ENCODE peak calls at places on chromosomes 4 and X, in four cellular contexts. One of them, this sample, is unnamed.
A peak's percentile ranks its signal among the peaks of the same experiment; 100 is the strongest.

GRCh38 chr4:186904104-186904503 is 180.4 kb upstream of the FAT1 start:
- DNase-seq in HuH-7.5: no peak
- DNase-seq in HTR-8/SVneo: peak; percentile 83
- DNase-seq in SW480: no peak
- DNase-seq in this sample: peak; percentile 29

GRCh38 chr4:8539661-8540060 is 40.5 kb upstream of the GPR78 start:
- DNase-seq in HuH-7.5: no peak
- DNase-seq in HTR-8/SVneo: no peak
- DNase-seq in SW480: no peak
- DNase-seq in this sample: no peak

GRCh38 chr4:43296946-43297528 is 404.5 kb downstream of the GRXCR1 start:
- DNase-seq in HuH-7.5: no peak
- DNase-seq in HTR-8/SVneo: no peak
- DNase-seq in SW480: no peak
- DNase-seq in this sample: no peak

GRCh38 chr4:40306203-40306602 is 28.9 kb upstream of the CHRNA9 start:
- DNase-seq in HuH-7.5: no peak
- DNase-seq in HTR-8/SVneo: no peak
- DNase-seq in SW480: no peak
- DNase-seq in this sample: no peak

GRCh38 chr4:146338512-146338911 is 124.2 kb downstream of the REELD1 start:
- DNase-seq in HuH-7.5: no peak
- DNase-seq in HTR-8/SVneo: no peak
- DNase-seq in SW480: no peak
- DNase-seq in this sample: no peak

GRCh38 chr4:108466936-108467902 is 153.2 kb upstream of the RPL34 start:
- DNase-seq in HuH-7.5: no peak
- DNase-seq in HTR-8/SVneo: peak; percentile 41
- DNase-seq in SW480: peak; percentile 69
- DNase-seq in this sample: peak; percentile 53

GRCh38 chrX:40174594-40175415 is 77.0 kb upstream of the BCOR start:
- DNase-seq in HuH-7.5: no peak
- DNase-seq in HTR-8/SVneo: no peak
- DNase-seq in SW480: peak; percentile 62
- DNase-seq in this sample: no peak

GRCh38 chrX:53445977-53446376 is 11.8 kb upstream of the HSD17B10 start:
- DNase-seq in HuH-7.5: peak; percentile 23
- DNase-seq in HTR-8/SVneo: no peak
- DNase-seq in SW480: peak; percentile 37
- DNase-seq in this sample: no peak

GRCh38 chr4:105241456-105241855 is 94.8 kb downstream of the TET2 start:
- DNase-seq in HuH-7.5: no peak
- DNase-seq in HTR-8/SVneo: no peak
- DNase-seq in SW480: no peak
- DNase-seq in this sample: no peak

GRCh38 chrX:139429913-139430312 is 100.6 kb upstream of the F9 start:
- DNase-seq in HuH-7.5: no peak
- DNase-seq in HTR-8/SVneo: no peak
- DNase-seq in SW480: peak; percentile 14
- DNase-seq in this sample: no peak

GRCh38 chr4:57102050-57102564 is 8.1 kb downstream of the IGFBP7 start:
- DNase-seq in HuH-7.5: no peak
- DNase-seq in HTR-8/SVneo: no peak
- DNase-seq in SW480: no peak
- DNase-seq in this sample: peak; percentile 92

GRCh38 chr4:4486969-4487368 is 54.9 kb downstream of the STX18 start:
- DNase-seq in HuH-7.5: no peak
- DNase-seq in HTR-8/SVneo: no peak
- DNase-seq in SW480: no peak
- DNase-seq in this sample: no peak

GRCh38 chr4:75950416-75950815 is 9.6 kb upstream of the NAAA start:
- DNase-seq in HuH-7.5: no peak
- DNase-seq in HTR-8/SVneo: no peak
- DNase-seq in SW480: no peak
- DNase-seq in this sample: no peak

GRCh38 chrX:154600962-154601374 is 16.0 kb downstream of the CTAG1A start:
- DNase-seq in HuH-7.5: no peak
- DNase-seq in HTR-8/SVneo: no peak
- DNase-seq in SW480: peak; percentile 60
- DNase-seq in this sample: no peak

GRCh38 chrX:123835661-123836371 is 24.0 kb upstream of the XIAP start:
- DNase-seq in HuH-7.5: no peak
- DNase-seq in HTR-8/SVneo: peak; percentile 11
- DNase-seq in SW480: peak; percentile 47
- DNase-seq in this sample: no peak

GRCh38 chr4:184376136-184376838 is 98.1 kb downstream of the IRF2 start:
- DNase-seq in HuH-7.5: no peak
- DNase-seq in HTR-8/SVneo: no peak
- DNase-seq in SW480: no peak
- DNase-seq in this sample: no peak

GRCh38 chr4:65383589-65384305 is 286.5 kb downstream of the EPHA5 start:
- DNase-seq in HuH-7.5: no peak
- DNase-seq in HTR-8/SVneo: peak; percentile 2
- DNase-seq in SW480: no peak
- DNase-seq in this sample: no peak

GRCh38 chr4:77453911-77454310 is 151.7 kb upstream of the CXCL13 start:
- DNase-seq in HuH-7.5: no peak
- DNase-seq in HTR-8/SVneo: no peak
- DNase-seq in SW480: no peak
- DNase-seq in this sample: no peak

GRCh38 chr4:119627267-119628190 is 1.1 kb downstream of the PDE5A start:
- DNase-seq in HuH-7.5: peak; percentile 35
- DNase-seq in HTR-8/SVneo: peak; percentile 53
- DNase-seq in SW480: peak; percentile 45
- DNase-seq in this sample: no peak

GRCh38 chrX:148878371-148878770 is 378.0 kb downstream of the AFF2 start:
- DNase-seq in HuH-7.5: no peak
- DNase-seq in HTR-8/SVneo: peak; percentile 0
- DNase-seq in SW480: peak; percentile 54
- DNase-seq in this sample: no peak

GRCh38 chr4:24770111-24770584 is 25.2 kb upstream of the SOD3 start:
- DNase-seq in HuH-7.5: no peak
- DNase-seq in HTR-8/SVneo: peak; percentile 15
- DNase-seq in SW480: peak; percentile 36
- DNase-seq in this sample: peak; percentile 76

GRCh38 chr4:185562531-185562930 is 27.2 kb upstream of the PDLIM3 start:
- DNase-seq in HuH-7.5: no peak
- DNase-seq in HTR-8/SVneo: no peak
- DNase-seq in SW480: no peak
- DNase-seq in this sample: no peak

GRCh38 chrX:73267979-73268378 is 53.3 kb upstream of the NAP1L2 start:
- DNase-seq in HuH-7.5: no peak
- DNase-seq in HTR-8/SVneo: no peak
- DNase-seq in SW480: no peak
- DNase-seq in this sample: no peak

GRCh38 chrX:51437521-51437920 is 58.9 kb downstream of the NUDT11 start:
- DNase-seq in HuH-7.5: no peak
- DNase-seq in HTR-8/SVneo: no peak
- DNase-seq in SW480: no peak
- DNase-seq in this sample: no peak

GRCh38 chrX:130975947-130976346 is 72.9 kb upstream of the ENOX2 start:
- DNase-seq in HuH-7.5: no peak
- DNase-seq in HTR-8/SVneo: no peak
- DNase-seq in SW480: peak; percentile 65
- DNase-seq in this sample: peak; percentile 23

GRCh38 chr4:8869002-8869878 is 2.4 kb downstream of the HMX1 start:
- DNase-seq in HuH-7.5: no peak
- DNase-seq in HTR-8/SVneo: no peak
- DNase-seq in SW480: no peak
- DNase-seq in this sample: no peak

GRCh38 chrX:63889001-63889400 is 104.0 kb upstream of the ARHGEF9 start:
- DNase-seq in HuH-7.5: no peak
- DNase-seq in HTR-8/SVneo: no peak
- DNase-seq in SW480: no peak
- DNase-seq in this sample: no peak

GRCh38 chr4:184096561-184097239 is 121.0 kb downstream of the ENPP6 start:
- DNase-seq in HuH-7.5: no peak
- DNase-seq in HTR-8/SVneo: no peak
- DNase-seq in SW480: no peak
- DNase-seq in this sample: no peak

GRCh38 chrX:24264383-24264782 is 49.5 kb downstream of the SUPT20HL2 start:
- DNase-seq in HuH-7.5: no peak
- DNase-seq in HTR-8/SVneo: no peak
- DNase-seq in SW480: peak; percentile 4
- DNase-seq in this sample: no peak

GRCh38 chrX:38881727-38882126 is 80.5 kb downstream of the MID1IP1 start:
- DNase-seq in HuH-7.5: no peak
- DNase-seq in HTR-8/SVneo: no peak
- DNase-seq in SW480: no peak
- DNase-seq in this sample: no peak

GRCh38 chr4:55635760-55636621 is at the start of gene NMU:
- DNase-seq in HuH-7.5: no peak
- DNase-seq in HTR-8/SVneo: peak; percentile 17
- DNase-seq in SW480: peak; percentile 63
- DNase-seq in this sample: no peak

GRCh38 chrX:153732406-153732805 is 7.8 kb downstream of the ABCD1 start:
- DNase-seq in HuH-7.5: no peak
- DNase-seq in HTR-8/SVneo: peak; percentile 24
- DNase-seq in SW480: peak; percentile 42
- DNase-seq in this sample: no peak

GRCh38 chrX:41381685-41382084 is 47.7 kb downstream of the DDX3X start:
- DNase-seq in HuH-7.5: peak; percentile 32
- DNase-seq in HTR-8/SVneo: peak; percentile 77
- DNase-seq in SW480: peak; percentile 89
- DNase-seq in this sample: peak; percentile 77

GRCh38 chr4:64545593-64545992 is 136.3 kb upstream of the TECRL start:
- DNase-seq in HuH-7.5: no peak
- DNase-seq in HTR-8/SVneo: no peak
- DNase-seq in SW480: no peak
- DNase-seq in this sample: no peak

This sample was measured in smooth muscle cell of the brain vasculature.